ENCODE peak calls at places on chromosome 16, in ten cellular contexts. F is ACHN; G is SHP77; D is activated T-cell treated with anti-CD3 and anti-CD28 coated beads, Interleukin-2, amount 50 U/mL, for 4 hours; Z is KG1; Q is KBM-7; X is NCI-H460; U is HFF-Myc; S is left ventricle myocardium inferior; K is HS-27A. J is an unnamed sample.

GRCh38 chr16:66255647-66256046 is 110.8 kb upstream of the CDH5 start:
- DNase-seq in F (no peak), G (no peak), D (no peak), Z (no peak), Q (no peak), X (no peak), U (no peak), S (no peak), K (no peak), J (no peak)

GRCh38 chr16:72848759-72849664 is 198.9 kb downstream of the ZFHX3 start:
- DNase-seq in F (peak; percentile 94), G (peak; percentile 94), D (no peak), Z (no peak), Q (peak; percentile 66), X (peak; percentile 87), U (peak; percentile 65), S (peak; percentile 90), K (peak; percentile 86), J (peak; percentile 75)

GRCh38 chr16:879986-880385 is 79.5 kb upstream of the GNG13 start:
- DNase-seq in F (no peak), G (no peak), D (no peak), Z (no peak), Q (no peak), X (no peak), U (no peak), S (peak; percentile 5), K (no peak), J (no peak)

GRCh38 chr16:68083861-68084503 is 1.2 kb upstream of the NFATC3 start:
- DNase-seq in F (no peak), G (no peak), D (no peak), Z (no peak), Q (no peak), X (no peak), U (no peak), S (no peak), K (no peak), J (no peak)

GRCh38 chr16:1112506-1113184 is 16.6 kb upstream of the C1QTNF8 start:
- DNase-seq in F (no peak), G (no peak), D (no peak), Z (no peak), Q (no peak), X (no peak), U (no peak), S (no peak), K (no peak), J (no peak)

GRCh38 chr16:9598731-9599083 is 507.3 kb downstream of the HAPSTR1 start:
- DNase-seq in F (no peak), G (no peak), D (no peak), Z (no peak), Q (no peak), X (no peak), U (no peak), S (no peak), K (no peak), J (no peak)

GRCh38 chr16:31365131-31365865 is 10.3 kb downstream of the ITGAX start:
- DNase-seq in F (no peak), G (no peak), D (no peak), Z (no peak), Q (no peak), X (no peak), U (no peak), S (no peak), K (no peak), J (no peak)

GRCh38 chr16:14003119-14003570 is 68.0 kb upstream of the MRTFB start:
- DNase-seq in F (peak; percentile 24), G (no peak), D (no peak), Z (no peak), Q (peak; percentile 79), X (no peak), U (peak; percentile 66), S (peak; percentile 61), K (no peak), J (peak; percentile 53)

GRCh38 chr16:88194397-88195020 is 188.2 kb upstream of the ZNF469 start:
- DNase-seq in F (no peak), G (peak; percentile 87), D (no peak), Z (no peak), Q (no peak), X (no peak), U (no peak), S (no peak), K (no peak), J (no peak)

GRCh38 chr16:67961551-67961957 is 6.9 kb downstream of the SLC12A4 start:
- DNase-seq in F (no peak), G (peak; percentile 90), D (no peak), Z (no peak), Q (no peak), X (no peak), U (no peak), S (no peak), K (no peak), J (no peak)

GRCh38 chr16:9351841-9352434 is 260.5 kb downstream of the HAPSTR1 start:
- DNase-seq in F (no peak), G (no peak), D (no peak), Z (no peak), Q (no peak), X (no peak), U (no peak), S (peak; percentile 53), K (no peak), J (no peak)

GRCh38 chr16:47492428-47493357 is 31.6 kb downstream of the PHKB start:
- DNase-seq in F (no peak), G (no peak), D (no peak), Z (peak; percentile 29), Q (peak; percentile 92), X (no peak), U (no peak), S (peak; percentile 82), K (no peak), J (no peak)

GRCh38 chr16:82092711-82093110 is 57.7 kb downstream of the HSD17B2 start:
- DNase-seq in F (peak; percentile 41), G (no peak), D (no peak), Z (no peak), Q (no peak), X (no peak), U (no peak), S (no peak), K (peak; percentile 20), J (no peak)

J was measured in HTR-8/SVneo.